ENCODE peak calls at places on chromosomes 12 and 14, in eight cellular contexts. X is PC-3, I is tibial artery, E is heart right ventricle, W is H1, P is left ventricle myocardium inferior, B is adrenal gland, G is transverse colon. L is an unnamed sample.

GRCh38 chr14:64507376-64508156 is 3.0 kb downstream of the ZBTB1 start:
- DNase-seq in P (no peak), X (peak; percentile 75), E (no peak), W (no peak), B (no peak), G (no peak), I (no peak), L (no peak)

GRCh38 chr14:76997257-76997970 is 31.1 kb downstream of the IRF2BPL start:
- DNase-seq in G (no peak), P (no peak), W (no peak), I (no peak), E (no peak), X (peak; percentile 43), B (no peak), L (no peak)

GRCh38 chr14:86038401-86038985 is 508.5 kb downstream of the FLRT2 start:
- DNase-seq in X (peak; percentile 42), P (no peak), W (peak; percentile 67), B (peak; percentile 60), I (no peak), E (peak; percentile 9), G (peak; percentile 11), L (no peak)

GRCh38 chr14:20623798-20624197 is 17.7 kb downstream of the OR6S1 start:
- DNase-seq in E (no peak), G (no peak), W (no peak), X (no peak), B (no peak), I (no peak), P (no peak), L (no peak)

GRCh38 chr14:87725318-87725717 is 267.7 kb downstream of the GALC start:
- DNase-seq in E (no peak), W (no peak), X (no peak), G (no peak), P (no peak), I (no peak), B (peak; percentile 27), L (no peak)

GRCh38 chr12:117408161-117408791 is 46.9 kb upstream of the NOS1 start:
- DNase-seq in B (peak; percentile 61), I (no peak), E (no peak), X (peak; percentile 53), G (peak; percentile 10), P (no peak), W (peak; percentile 56), L (no peak)

GRCh38 chr12:71846322-71846940 is 6.9 kb downstream of the TBC1D15 start:
- DNase-seq in I (no peak), X (peak; percentile 62), P (no peak), W (no peak), B (no peak), G (no peak), E (no peak), L (no peak)

GRCh38 chr14:33564774-33565630 is 385.9 kb downstream of the EGLN3 start:
- DNase-seq in E (no peak), I (no peak), P (no peak), G (no peak), X (peak; percentile 82), W (no peak), B (no peak), L (no peak)

GRCh38 chr12:93181396-93181965 is 196.2 kb upstream of the NUDT4 start:
- DNase-seq in G (no peak), I (no peak), P (no peak), X (no peak), W (no peak), E (no peak), B (no peak), L (no peak)

GRCh38 chr14:85535916-85536834 is 6.2 kb downstream of the FLRT2 start:
- DNase-seq in P (no peak), B (no peak), E (no peak), W (no peak), X (peak; percentile 35), I (no peak), G (no peak), L (peak; percentile 54)

GRCh38 chr14:73724696-73725095 is 10.5 kb upstream of the PNMA1 start:
- DNase-seq in E (no peak), W (no peak), P (no peak), I (peak; percentile 65), B (no peak), X (peak; percentile 1), G (no peak), L (peak; percentile 19)

GRCh38 chr12:131097247-131098177 is 143.8 kb downstream of the ADGRD1 start:
- DNase-seq in E (peak; percentile 53), G (no peak), I (peak; percentile 61), B (no peak), W (no peak), X (no peak), P (peak; percentile 47), L (peak; percentile 36)

GRCh38 chr12:110745632-110746284 is 3.1 kb upstream of the PPP1CC start:
- DNase-seq in E (no peak), B (no peak), X (no peak), W (no peak), I (no peak), G (peak; percentile 7), P (no peak), L (no peak)
- H3K27ac ChIP-seq in E (peak overlapping the region; percentile 8), B (no peak overlapping the region), X (no peak overlapping the region), W (no peak overlapping the region), I (peak overlapping the region; percentile 22), G (peak overlapping the region; percentile 91), P (peak overlapping the region; percentile 95), L (no peak overlapping the region)

DNA sequence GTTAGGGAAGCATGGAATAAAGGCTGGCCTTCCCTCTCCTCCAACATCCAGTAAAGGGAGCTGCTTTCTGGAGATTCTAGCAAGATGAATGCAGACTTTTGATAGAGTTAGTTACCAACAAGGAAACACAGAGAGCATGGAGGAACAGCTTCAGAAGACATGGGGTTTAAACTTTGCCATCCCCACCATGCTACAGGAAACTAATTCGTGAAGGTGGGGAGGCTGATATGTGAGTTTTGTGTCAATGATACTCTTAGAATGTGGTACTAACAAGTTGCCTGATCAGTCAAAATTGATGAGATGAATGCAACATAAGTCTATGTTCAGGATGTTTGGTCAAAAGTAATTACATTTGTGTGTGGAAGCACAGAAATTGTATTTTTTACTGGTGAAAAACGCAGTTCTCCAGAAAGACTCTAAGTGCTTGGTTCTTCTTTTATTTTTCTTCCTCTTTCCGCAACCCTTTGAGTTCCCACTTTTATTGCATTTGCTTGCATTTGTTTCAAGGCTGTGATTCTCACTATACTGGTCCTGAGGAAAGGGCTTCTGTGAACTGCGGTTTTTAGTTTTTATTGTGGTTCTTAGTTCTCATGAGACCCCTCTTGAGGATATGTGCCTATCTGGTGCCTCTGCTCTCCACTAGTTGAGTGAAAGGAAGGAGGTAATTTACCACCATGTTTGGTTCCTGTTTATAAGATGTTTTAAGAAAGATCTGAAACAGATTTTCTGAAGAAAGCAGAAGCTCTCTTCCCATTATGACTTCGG is at the start of gene CLEC4A:
- DNase-seq in B (no peak), W (no peak), X (no peak), I (no peak), P (no peak), E (no peak), G (no peak), L (no peak)
- H3K4me3 ChIP-seq in B (no peak within 1 kb of the TSS), W (no peak within 1 kb of the TSS), X (no peak within 1 kb of the TSS), I (no peak within 1 kb of the TSS), P (no peak within 1 kb of the TSS), E (peak within 1 kb of the TSS; percentile 47), G (no peak within 1 kb of the TSS), L (no peak within 1 kb of the TSS)

GRCh38 chr14:103697601-103698379 is 17.5 kb downstream of the XRCC3 start:
- DNase-seq in P (peak; percentile 15), W (no peak), G (no peak), B (no peak), X (no peak), I (no peak), E (no peak), L (no peak)
- H3K36me3 ChIP-seq in P (peaks cover 72% of the 10 kb centered on the region), W (peaks cover 22% of the 10 kb centered on the region), G (no peaks in the 10 kb centered on the region), B (no peaks in the 10 kb centered on the region), X (peaks cover 34% of the 10 kb centered on the region), I (peaks cover 47% of the 10 kb centered on the region), E (peaks cover 34% of the 10 kb centered on the region), L (no peaks in the 10 kb centered on the region)

GRCh38 chr12:27193854-27194544 is 50.1 kb upstream of the STK38L start:
- DNase-seq in B (no peak), X (no peak), G (peak; percentile 30), P (peak; percentile 49), W (no peak), E (peak; percentile 36), I (peak; percentile 90), L (no peak)

GRCh38 chr12:27194644-27195043 is 49.4 kb upstream of the STK38L start:
- DNase-seq in B (no peak), P (no peak), G (no peak), I (no peak), X (no peak), W (no peak), E (no peak), L (no peak)

GRCh38 chr12:27191531-27191930 is 52.6 kb upstream of the STK38L start:
- DNase-seq in B (no peak), X (no peak), G (no peak), P (no peak), W (no peak), I (no peak), E (no peak), L (no peak)

GRCh38 chr12:27192118-27192802 is 51.8 kb upstream of the STK38L start:
- DNase-seq in P (no peak), X (no peak), I (no peak), G (no peak), W (no peak), B (no peak), E (no peak), L (no peak)

GRCh38 chr12:27193106-27193505 is 51.0 kb upstream of the STK38L start:
- DNase-seq in B (no peak), I (no peak), G (no peak), X (no peak), P (no peak), E (no peak), W (no peak), L (no peak)
- H3K27ac ChIP-seq in B (no peak overlapping the region), I (peak overlapping the region; percentile 84), G (peak overlapping the region; percentile 83), X (no peak overlapping the region), P (peak overlapping the region; percentile 85), E (peak overlapping the region; percentile 78), W (no peak overlapping the region), L (no peak overlapping the region)

DNA sequence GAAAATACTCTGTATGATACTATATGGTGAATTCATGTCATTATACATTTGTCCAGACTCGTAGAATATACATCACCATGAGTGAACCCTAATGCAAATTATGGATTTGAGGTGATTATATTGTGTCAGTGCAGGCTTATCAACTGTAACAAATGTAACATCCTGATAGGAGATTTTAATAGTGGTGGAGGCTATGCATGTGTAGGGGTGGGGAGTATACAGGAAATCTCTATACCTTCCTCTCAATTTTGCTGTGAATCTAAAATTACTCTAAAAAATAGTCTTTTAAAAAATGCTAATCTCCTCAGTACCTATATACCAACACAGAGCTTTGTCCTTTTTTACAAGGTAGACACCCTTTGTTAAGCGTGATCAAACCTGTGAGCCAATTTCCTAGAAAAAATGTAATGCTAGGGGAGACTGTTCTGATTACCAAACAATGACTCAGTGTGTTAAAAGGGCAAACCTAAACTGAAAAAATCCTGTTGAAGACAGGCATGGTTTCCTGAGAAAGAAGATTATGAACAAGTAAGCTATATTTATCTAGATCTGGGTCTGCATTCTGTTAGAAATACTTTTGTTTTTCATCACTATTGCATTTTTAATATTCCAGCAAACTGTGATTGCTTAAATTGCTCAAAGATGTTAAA is 170.9 kb downstream of the DUSP6 start:
- DNase-seq in P (no peak), X (peak; percentile 88), I (no peak), G (no peak), W (no peak), B (no peak), E (no peak), L (no peak)
- H3K4me3 ChIP-seq in P (no peak overlapping the region), X (no peak overlapping the region), I (no peak overlapping the region), G (no peak overlapping the region), W (no peak overlapping the region), B (no peak overlapping the region), E (no peak overlapping the region), L (no peak overlapping the region)